ENCODE peak calls at places on chromosomes 13 and 19, in nine cellular contexts. B, P, H, S, O, L, U, C and J are unnamed samples.

GRCh38 chr13:37070145-37070695 is 10.7 kb upstream of the SUPT20H start:
- DNase-seq in B (no peak), P (no peak), H (no peak), S (no peak), O (no peak), L (no peak), U (no peak), C (no peak), J (no peak)

GRCh38 chr19:17136026-17136425 is 60.4 kb downstream of the MYO9B start:
- DNase-seq in B (no peak), P (no peak), H (no peak), S (no peak), O (peak), L (no peak), U (no peak), C (no peak), J (no peak)

GRCh38 chr19:2302319-2303208 is 5.4 kb downstream of the LINGO3 start:
- DNase-seq in B (peak), P (peak), H (peak), S (no peak), O (peak), L (no peak), U (peak), C (peak), J (no peak)

GRCh38 chr19:38707512-38708114 is 36.7 kb downstream of the CAPN12 start:
- DNase-seq in B (peak), P (peak), H (peak), S (no peak), O (peak), L (peak), U (no peak), C (peak), J (no peak)

GRCh38 chr19:54179921-54180452 is 7.0 kb upstream of the TMC4 start:
- DNase-seq in B (no peak), P (peak), H (no peak), S (no peak), O (peak), L (no peak), U (peak), C (no peak), J (no peak)

GRCh38 chr13:92590503-92590908 is 636.1 kb upstream of the GPC6 start:
- DNase-seq in B (no peak), P (no peak), H (no peak), S (no peak), O (peak), L (no peak), U (no peak), C (no peak), J (no peak)

GRCh38 chr19:38277549-38277948 is 13.2 kb downstream of the SPINT2 start:
- DNase-seq in B (no peak), P (no peak), H (no peak), S (no peak), O (no peak), L (no peak), U (no peak), C (no peak), J (peak)

GRCh38 chr13:46571189-46571901 is 18.4 kb downstream of the LRCH1 start:
- DNase-seq in B (no peak), P (no peak), H (no peak), S (no peak), O (peak), L (no peak), U (no peak), C (no peak), J (no peak)

GRCh38 chr19:43533546-43534304 is 737 bp downstream of the ZNF575 start:
- DNase-seq in B (peak), P (peak), H (peak), S (peak), O (peak), L (peak), U (peak), C (peak), J (peak)

GRCh38 chr19:43532571-43532961 is 422 bp upstream of the ZNF575 start:
- DNase-seq in B (no peak), P (no peak), H (no peak), S (no peak), O (no peak), L (peak), U (no peak), C (peak), J (no peak)

GRCh38 chr19:43534811-43535761 is 2.1 kb downstream of the ZNF575 start:
- DNase-seq in B (peak), P (peak), H (peak), S (peak), O (peak), L (peak), U (peak), C (peak), J (no peak)

GRCh38 chr19:43532962-43533545 is at the start of gene ZNF575:
- DNase-seq in B (peak), P (peak), H (peak), S (peak), O (peak), L (peak), U (peak), C (peak), J (peak)

DNA sequence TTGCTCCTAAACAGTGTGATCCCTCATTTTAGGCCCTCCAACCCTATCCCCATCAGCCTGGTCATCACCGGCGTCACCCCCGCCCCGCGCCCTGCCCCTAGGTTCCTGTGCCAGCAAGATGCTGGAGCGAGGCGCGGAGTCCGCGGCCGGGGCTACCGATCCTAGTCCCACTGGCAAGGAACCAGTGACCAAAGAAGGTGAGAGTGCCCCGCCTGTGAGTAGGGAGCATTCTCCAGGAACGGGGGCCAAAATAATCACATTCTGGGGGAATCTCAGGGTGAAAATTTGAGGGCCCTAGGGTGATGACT is 1.3 kb downstream of the ZNF575 start:
- DNase-seq in B (no peak), P (no peak), H (no peak), S (no peak), O (no peak), L (no peak), U (no peak), C (no peak), J (no peak)
- H3K27ac ChIP-seq in B (peak), P (peak), H (peak), S (peak), O (peak), L (peak), U (no peak), C (no peak), J (peak)

GRCh38 chr19:33431986-33432385 is 58.5 kb downstream of the CEBPG start:
- DNase-seq in B (no peak), P (no peak), H (no peak), S (no peak), O (no peak), L (no peak), U (no peak), C (no peak), J (no peak)
- H3K27ac ChIP-seq in B (no peak), P (no peak), H (no peak), S (no peak), O (no peak), L (no peak), U (no peak), C (no peak), J (no peak)

GRCh38 chr19:11448410-11448809 is 13.0 kb downstream of the PRKCSH start:
- DNase-seq in B (no peak), P (no peak), H (no peak), S (no peak), O (no peak), L (no peak), U (no peak), C (no peak), J (no peak)

GRCh38 chr19:11446271-11446651 is 10.8 kb downstream of the PRKCSH start:
- DNase-seq in B (no peak), P (no peak), H (no peak), S (no peak), O (no peak), L (no peak), U (no peak), C (no peak), J (no peak)

GRCh38 chr19:11445141-11445540 is 9.7 kb downstream of the PRKCSH start:
- DNase-seq in B (no peak), P (no peak), H (no peak), S (no peak), O (no peak), L (no peak), U (no peak), C (no peak), J (no peak)

GRCh38 chr19:11447347-11448262 is 12.2 kb downstream of the PRKCSH start:
- DNase-seq in B (no peak), P (no peak), H (no peak), S (no peak), O (no peak), L (no peak), U (no peak), C (no peak), J (no peak)

GRCh38 chr19:11446652-11447301 is 11.3 kb downstream of the PRKCSH start:
- DNase-seq in B (peak), P (peak), H (peak), S (no peak), O (no peak), L (no peak), U (peak), C (peak), J (no peak)
- H3K27ac ChIP-seq in B (no peak), P (no peak), H (no peak), S (no peak), O (no peak), L (no peak), U (no peak), C (no peak), J (no peak)

GRCh38 chr19:3357731-3358391 is 8.5 kb upstream of the NFIC start:
- DNase-seq in B (no peak), P (no peak), H (no peak), S (no peak), O (no peak), L (no peak), U (no peak), C (no peak), J (no peak)

GRCh38 chr19:3359850-3360493 is 6.4 kb upstream of the NFIC start:
- DNase-seq in B (no peak), P (no peak), H (no peak), S (peak), O (peak), L (no peak), U (peak), C (no peak), J (no peak)

GRCh38 chr19:3360494-3361383 is 5.6 kb upstream of the NFIC start:
- DNase-seq in B (peak), P (peak), H (peak), S (peak), O (peak), L (no peak), U (peak), C (peak), J (no peak)

GRCh38 chr19:3358392-3358918 is 7.9 kb upstream of the NFIC start:
- DNase-seq in B (no peak), P (no peak), H (no peak), S (no peak), O (no peak), L (no peak), U (no peak), C (no peak), J (no peak)

DNA sequence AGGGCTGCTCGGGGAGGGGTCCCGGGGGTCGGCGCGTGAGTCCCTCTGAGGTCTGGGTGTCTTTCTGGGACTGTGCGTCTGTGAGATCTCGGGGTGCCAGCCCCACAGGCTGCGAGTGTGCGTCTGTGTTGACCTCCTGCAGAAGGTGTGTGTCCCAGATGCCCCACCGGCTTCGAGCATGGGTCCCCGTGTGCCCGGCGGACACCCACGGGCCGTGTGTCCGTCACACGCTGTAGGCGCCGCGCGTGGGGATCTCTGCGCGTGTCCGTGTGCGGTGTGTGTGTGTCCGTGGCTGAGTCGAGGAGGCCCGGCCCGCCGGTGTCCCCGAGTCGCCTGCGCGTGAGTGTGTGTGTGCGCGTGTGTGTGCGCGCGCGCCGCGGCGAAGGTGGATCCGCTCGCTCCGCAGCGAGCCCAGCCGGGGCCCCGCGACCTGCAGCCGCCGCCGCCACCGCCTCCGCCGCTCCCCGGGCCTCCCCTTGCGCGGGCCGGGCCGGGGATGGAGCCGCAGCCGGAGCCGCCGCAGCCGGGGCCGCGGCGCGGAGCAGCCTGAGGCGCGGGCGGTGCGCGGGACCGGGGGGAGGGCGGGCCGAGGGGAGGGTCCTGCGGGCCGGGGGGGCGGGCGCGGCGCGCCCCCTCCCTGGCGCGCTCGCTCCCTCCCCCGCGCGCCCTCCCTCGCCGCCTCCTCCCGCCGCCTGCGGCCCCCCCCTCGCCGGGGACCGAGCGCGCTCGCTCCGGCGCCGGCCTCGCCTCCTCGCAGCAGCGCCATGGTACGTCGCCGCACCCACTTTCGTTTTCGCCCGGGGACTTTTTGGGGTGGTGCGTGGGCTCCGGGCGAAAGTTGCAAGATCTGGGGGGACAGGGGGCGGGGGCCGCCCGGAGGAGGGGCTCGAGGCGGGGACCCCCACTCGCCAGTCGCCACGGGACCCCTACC is 7.2 kb upstream of the NFIC start:
- DNase-seq in B (peak), P (peak), H (peak), S (peak), O (peak), L (peak), U (peak), C (peak), J (no peak)
- H3K27ac ChIP-seq in B (peak), P (peak), H (peak), S (peak), O (peak), L (peak), U (no peak), C (peak), J (no peak)

DNA sequence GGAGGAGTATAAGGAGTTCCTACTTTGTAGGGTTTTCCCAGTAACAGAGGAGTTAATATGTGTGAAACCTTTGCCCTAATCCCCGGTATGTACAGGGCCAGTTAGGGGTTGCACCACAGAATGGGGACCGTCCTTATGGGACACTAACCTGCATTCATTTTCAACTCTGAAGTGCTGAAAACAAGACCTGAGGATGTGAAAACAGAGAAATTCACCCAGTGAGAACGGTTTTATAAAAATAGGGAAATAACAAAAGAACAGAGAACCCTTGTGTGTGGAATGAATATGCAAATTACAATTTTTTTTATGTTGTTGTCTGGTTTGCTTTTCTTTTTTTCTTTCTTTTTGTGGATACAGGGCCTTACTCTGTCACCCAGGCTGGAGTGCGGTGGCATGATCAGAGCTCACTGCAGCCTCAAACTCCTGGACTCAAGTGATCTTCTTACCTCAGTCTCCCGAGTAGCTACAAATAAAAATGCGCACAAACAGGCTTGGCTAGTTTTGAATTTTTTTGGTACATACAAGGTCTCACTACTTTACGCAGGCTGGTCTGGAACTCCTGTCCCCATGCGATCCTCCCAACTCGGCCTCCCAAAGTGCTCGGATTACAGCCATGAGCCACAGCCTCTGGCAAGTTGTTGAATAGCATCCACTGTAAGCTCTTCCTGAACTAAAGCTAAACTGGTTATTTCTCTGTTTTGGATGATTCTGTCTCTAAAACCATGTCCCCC is 10.6 kb downstream of the CLC start:
- DNase-seq in B (no peak), P (no peak), H (no peak), S (no peak), O (no peak), L (no peak), U (no peak), C (no peak), J (no peak)
- H3K27ac ChIP-seq in B (no peak), P (no peak), H (no peak), S (no peak), O (no peak), L (no peak), U (no peak), C (no peak), J (no peak)

DNA sequence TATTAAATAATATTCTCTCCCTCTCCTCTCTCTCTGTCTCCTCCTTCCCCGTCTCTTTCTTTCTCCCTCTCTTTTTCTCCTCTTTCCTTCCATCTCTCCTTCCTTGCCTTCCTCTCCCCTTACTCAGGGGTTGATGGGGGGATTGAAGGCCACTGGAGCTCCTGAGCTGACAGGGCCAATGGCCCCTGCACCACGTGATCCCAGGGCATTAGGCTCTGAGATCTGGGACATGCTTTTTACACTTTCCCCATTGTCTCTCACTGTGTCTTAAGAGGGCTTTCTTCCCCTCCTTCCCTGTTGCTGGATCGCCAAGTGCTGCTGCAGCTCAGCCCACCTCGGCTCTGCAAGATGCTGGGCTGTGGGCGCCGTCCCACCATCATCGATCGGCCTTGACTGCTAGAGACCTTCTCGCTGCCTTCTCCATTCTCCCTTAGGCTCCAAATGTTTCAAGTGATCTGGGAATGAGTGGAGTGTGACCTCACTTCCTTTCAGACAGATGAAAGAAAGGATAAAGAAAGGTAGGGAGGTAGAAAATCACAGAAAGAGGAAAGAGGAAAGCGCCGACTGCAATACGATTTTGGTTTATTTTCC is 42.2 kb downstream of the COL4A1 start:
- DNase-seq in B (no peak), P (no peak), H (no peak), S (no peak), O (no peak), L (no peak), U (no peak), C (no peak), J (no peak)
- H3K27ac ChIP-seq in B (peak), P (no peak), H (peak), S (no peak), O (no peak), L (no peak), U (no peak), C (peak), J (no peak)